ENCODE peak calls at places on chromosomes 4 and X, in five cellular contexts. F is psoas muscle, V is SK-MEL-5, P is AG04450, Q is NCI-H774. A is an unnamed sample.

GRCh38 chrX:2767631-2768455 is 16.0 kb downstream of the XG start:
- DNase-seq in V (no peak), F (peak), P (peak), Q (no peak), A (no peak)

GRCh38 chrX:34119122-34119521 is 13.0 kb downstream of the FAM47A start:
- DNase-seq in P (no peak), V (no peak), Q (no peak), F (no peak), A (no peak)

GRCh38 chr4:110424144-110424543 is 51.8 kb upstream of the ENPEP start:
- DNase-seq in P (no peak), V (no peak), Q (no peak), F (no peak), A (no peak)

GRCh38 chr4:109996531-109996930 is 83.8 kb downstream of the EGF start:
- DNase-seq in Q (no peak), F (no peak), P (no peak), V (no peak), A (no peak)

GRCh38 chr4:123406862-123407261 is 10.3 kb downstream of the SPRY1 start:
- DNase-seq in Q (no peak), V (no peak), F (no peak), P (no peak), A (no peak)

GRCh38 chr4:87974856-87975462 is 555 bp upstream of the SPP1 start:
- DNase-seq in P (no peak), Q (no peak), F (no peak), V (no peak), A (no peak)

GRCh38 chr4:61202638-61203495 is 2.7 kb downstream of the ADGRL3 start:
- DNase-seq in V (no peak), F (no peak), P (no peak), Q (no peak), A (no peak)

GRCh38 chr4:176404591-176404990 is 84.8 kb downstream of the SPCS3 start:
- DNase-seq in Q (no peak), F (no peak), P (no peak), V (no peak), A (no peak)

GRCh38 chr4:39970559-39971270 is 7.0 kb downstream of the PDS5A start:
- DNase-seq in P (no peak), F (no peak), V (no peak), Q (no peak), A (no peak)

GRCh38 chr4:44651425-44651824 is at the start of gene YIPF7:
- DNase-seq in Q (no peak), F (no peak), P (no peak), V (no peak), A (no peak)

GRCh38 chr4:123976285-123976684 is 579.7 kb downstream of the SPRY1 start:
- DNase-seq in F (no peak), P (no peak), V (no peak), Q (peak), A (no peak)

GRCh38 chr4:102553982-102554381 is 52.8 kb downstream of the NFKB1 start:
- DNase-seq in F (no peak), P (no peak), Q (no peak), V (no peak), A (no peak)

GRCh38 chr4:252065-252601 is 53.1 kb downstream of the ZNF732 start:
- DNase-seq in V (no peak), P (no peak), F (no peak), Q (no peak), A (no peak)

GRCh38 chr4:143083811-143084472 is 100.8 kb upstream of the USP38 start:
- DNase-seq in Q (no peak), V (peak), P (no peak), F (no peak), A (no peak)

GRCh38 chr4:139786494-139787354 is 121.1 kb downstream of the MGST2 start:
- DNase-seq in F (no peak), P (no peak), Q (no peak), V (no peak), A (no peak)

GRCh38 chr4:8157496-8157895 is 1.1 kb downstream of the ABLIM2 start:
- DNase-seq in V (peak), F (peak), P (no peak), Q (no peak), A (no peak)

GRCh38 chr4:41437264-41437566 is 100.7 kb upstream of the LIMCH1 start:
- DNase-seq in F (no peak), Q (no peak), V (no peak), P (no peak), A (no peak)

GRCh38 chrX:125507119-125507518 is 187.4 kb downstream of the TEX13C start:
- DNase-seq in Q (no peak), P (no peak), V (no peak), F (no peak), A (no peak)

GRCh38 chrX:6184900-6185515 is 43.7 kb downstream of the NLGN4X start:
- DNase-seq in V (no peak), P (no peak), Q (no peak), F (no peak), A (no peak)